ENCODE peak calls at places on chromosome 2, in five cellular contexts. L is NCI-H446 treated with DMSO at 0.1 percent for 48 hours, R is ACHN, E is KG1, Y is NCI-H69. O is an unnamed sample.

GRCh38 chr2:216350214-216350789 is 22.0 kb downstream of the MARCHF4 start:
- DNase-seq in L (no peak), R (peak; percentile 53), E (no peak), Y (no peak), O (no peak)

GRCh38 chr2:96203130-96204028 is 5.2 kb downstream of the STARD7 start:
- DNase-seq in L (no peak), R (no peak), E (no peak), Y (no peak), O (no peak)

GRCh38 chr2:143473206-143473605 is 344.0 kb downstream of the ARHGAP15 start:
- DNase-seq in L (no peak), R (peak; percentile 28), E (no peak), Y (no peak), O (no peak)

GRCh38 chr2:47720036-47720435 is 62.9 kb upstream of the MSH6 start:
- DNase-seq in L (no peak), R (peak; percentile 9), E (no peak), Y (no peak), O (no peak)

GRCh38 chr2:121356058-121356640 is 71.1 kb upstream of the TFCP2L1 start:
- DNase-seq in L (peak; percentile 9), R (peak; percentile 79), E (peak; percentile 66), Y (peak; percentile 77), O (peak; percentile 73)

GRCh38 chr2:233430651-233431050 is 76.4 kb downstream of the DGKD start:
- DNase-seq in L (no peak), R (no peak), E (no peak), Y (no peak), O (no peak)

GRCh38 chr2:37670378-37671012 is 947 bp downstream of the CDC42EP3 start:
- DNase-seq in L (no peak), R (peak; percentile 16), E (no peak), Y (peak; percentile 29), O (no peak)

GRCh38 chr2:208064220-208064951 is 39.1 kb upstream of the PLEKHM3 start:
- DNase-seq in L (no peak), R (peak; percentile 83), E (no peak), Y (no peak), O (no peak)

GRCh38 chr2:109217362-109218086 is 88.5 kb downstream of the SH3RF3 start:
- DNase-seq in L (no peak), R (no peak), E (no peak), Y (no peak), O (no peak)